ENCODE peak calls at places on chromosomes 12 and 14, in ten cellular contexts. U, T, N, P, Q, Z, B, S, E and V are unnamed samples.

GRCh38 chr12:114288071-114288470 is 117.9 kb downstream of the TBX5 start:
- DNase-seq in Z (no peak), Q (no peak), E (no peak), U (no peak), N (no peak), P (no peak), B (no peak), S (peak), T (no peak), V (no peak)

GRCh38 chr12:2384029-2384386 is 331.2 kb downstream of the CACNA1C start:
- DNase-seq in Q (no peak), B (peak), U (peak), T (no peak), S (peak), N (no peak), P (no peak), E (no peak), Z (no peak), V (no peak)

GRCh38 chr12:16473610-16474326 is 126.3 kb downstream of the MGST1 start:
- DNase-seq in Z (no peak), T (peak), B (no peak), U (no peak), E (no peak), P (no peak), S (peak), Q (no peak), N (no peak), V (no peak)

GRCh38 chr12:57236224-57236924 is 6.9 kb downstream of the SHMT2 start:
- DNase-seq in U (no peak), Z (peak), Q (no peak), E (peak), B (no peak), S (no peak), N (no peak), P (no peak), T (no peak), V (no peak)

GRCh38 chr12:96136129-96136528 is 58.0 kb upstream of the ELK3 start:
- DNase-seq in U (no peak), T (no peak), Q (no peak), P (no peak), B (no peak), E (no peak), Z (no peak), S (peak), N (no peak), V (no peak)

GRCh38 chr12:28065889-28066630 is 93.5 kb upstream of the PTHLH start:
- DNase-seq in N (no peak), Z (no peak), T (no peak), Q (no peak), B (no peak), U (no peak), E (no peak), S (no peak), P (no peak), V (no peak)

GRCh38 chr12:49341777-49342065 is 4.7 kb upstream of the C1QL4 start:
- DNase-seq in P (no peak), Q (no peak), U (peak), Z (no peak), T (no peak), S (no peak), B (no peak), E (no peak), N (no peak), V (no peak)

GRCh38 chr12:75481013-75481705 is 604 bp downstream of the GLIPR1 start:
- DNase-seq in T (no peak), Z (no peak), Q (no peak), E (no peak), S (no peak), U (no peak), P (no peak), B (no peak), N (no peak), V (no peak)

GRCh38 chr12:1313906-1314305 is 280.5 kb downstream of the FBXL14 start:
- DNase-seq in N (no peak), B (no peak), T (no peak), U (no peak), Q (no peak), S (no peak), P (no peak), Z (no peak), E (no peak), V (no peak)

GRCh38 chr14:75877292-75877691 is 104.5 kb downstream of the TGFB3 start:
- DNase-seq in S (peak), B (no peak), Q (no peak), U (no peak), E (no peak), N (no peak), T (no peak), Z (no peak), P (no peak), V (no peak)

GRCh38 chr12:48105321-48105866 is 485 bp downstream of the SENP1 start:
- DNase-seq in S (peak), E (peak), Z (no peak), Q (peak), B (no peak), U (no peak), N (no peak), P (peak), T (peak), V (no peak)

GRCh38 chr12:109773384-109774011 is 59.7 kb downstream of the TRPV4 start:
- DNase-seq in Z (no peak), N (peak), B (no peak), E (no peak), P (no peak), U (peak), Q (no peak), S (no peak), T (peak), V (no peak)

GRCh38 chr12:98515368-98516183 is at the start of gene TMPO:
- DNase-seq in Z (peak), P (peak), N (peak), T (peak), B (peak), S (peak), E (peak), U (peak), Q (peak), V (peak)

GRCh38 chr12:122981036-122981471 is 573 bp downstream of the ARL6IP4 start:
- DNase-seq in T (no peak), Z (peak), N (peak), S (no peak), B (no peak), P (no peak), Q (no peak), U (no peak), E (no peak), V (no peak)

GRCh38 chr12:32032205-32032810 is 73.1 kb downstream of the RESF1 start:
- DNase-seq in E (no peak), U (no peak), Q (no peak), Z (no peak), T (no peak), B (no peak), N (no peak), P (no peak), S (peak), V (no peak)

GRCh38 chr14:99602788-99603415 is 1.1 kb downstream of the CCDC85C start:
- DNase-seq in Z (no peak), B (no peak), Q (no peak), T (no peak), P (no peak), S (no peak), E (peak), U (no peak), N (no peak), V (no peak)

GRCh38 chr12:75720807-75721206 is 209.4 kb upstream of the KRR1 start:
- DNase-seq in P (peak), T (peak), N (no peak), S (no peak), Q (no peak), E (peak), U (no peak), B (no peak), Z (no peak), V (no peak)

GRCh38 chr14:95353664-95354063 is 34.0 kb upstream of the CLMN start:
- DNase-seq in T (no peak), E (no peak), Q (no peak), P (no peak), S (no peak), U (no peak), B (no peak), N (no peak), Z (no peak), V (no peak)

GRCh38 chr12:119901670-119902069 is 24.6 kb upstream of the CIT start:
- DNase-seq in T (no peak), E (no peak), U (no peak), N (no peak), Q (no peak), Z (no peak), P (no peak), S (no peak), B (no peak), V (no peak)

DNA sequence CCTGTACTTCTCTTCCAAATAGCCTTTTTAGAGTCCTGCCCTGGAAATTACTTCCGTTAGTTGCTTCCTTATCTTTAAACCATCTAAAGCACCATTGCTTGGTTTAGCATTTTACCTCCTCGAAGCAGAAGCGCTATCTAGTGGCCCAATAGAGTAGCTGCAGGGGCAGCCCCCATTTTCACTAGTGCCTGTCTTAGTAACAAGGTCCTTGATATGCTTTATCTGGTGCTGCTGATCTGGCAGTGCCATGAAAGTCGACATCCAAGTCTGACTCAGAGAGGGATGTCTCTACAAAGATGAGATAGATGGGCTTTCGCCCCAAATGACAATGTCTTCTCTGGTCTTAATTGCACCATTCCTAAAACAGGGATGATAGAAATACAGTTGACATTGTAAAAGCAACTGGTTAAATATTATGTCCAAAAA is 25.0 kb upstream of the CIT start:
- DNase-seq in E (peak), U (no peak), N (peak), B (peak), T (peak), Q (peak), P (peak), Z (peak), S (peak), V (peak)
- TF ChIP-seq CTCF in E (peak), U (peak), N (peak), B (peak), T (peak), Q (peak), P (no peak), Z (peak), S (peak), V (peak)

GRCh38 chr14:43898709-43899108 is 608.4 kb downstream of the FSCB start:
- DNase-seq in P (no peak), T (no peak), E (peak), N (no peak), U (no peak), Q (no peak), Z (no peak), S (no peak), B (no peak), V (no peak)
- TF ChIP-seq CTCF in P (no peak), T (no peak), E (peak), N (no peak), U (no peak), Q (no peak), Z (no peak), S (no peak), B (no peak), V (peak)

GRCh38 chr14:50599700-50600444 is 39.9 kb downstream of the ATL1 start:
- DNase-seq in Z (peak), N (no peak), P (no peak), S (peak), U (no peak), B (no peak), Q (peak), E (peak), T (peak), V (no peak)
- TF ChIP-seq CTCF in Z (peak), N (peak), P (no peak), S (peak), U (peak), B (peak), Q (peak), E (peak), T (peak), V (peak)

GRCh38 chr14:58565834-58566233 is 71.9 kb upstream of the DACT1 start:
- DNase-seq in N (no peak), T (no peak), B (no peak), Z (no peak), S (no peak), E (no peak), U (no peak), Q (no peak), P (no peak), V (no peak)
- TF ChIP-seq CTCF in N (no peak), T (no peak), B (no peak), Z (no peak), S (no peak), E (no peak), U (no peak), Q (no peak), P (no peak), V (no peak)

DNA sequence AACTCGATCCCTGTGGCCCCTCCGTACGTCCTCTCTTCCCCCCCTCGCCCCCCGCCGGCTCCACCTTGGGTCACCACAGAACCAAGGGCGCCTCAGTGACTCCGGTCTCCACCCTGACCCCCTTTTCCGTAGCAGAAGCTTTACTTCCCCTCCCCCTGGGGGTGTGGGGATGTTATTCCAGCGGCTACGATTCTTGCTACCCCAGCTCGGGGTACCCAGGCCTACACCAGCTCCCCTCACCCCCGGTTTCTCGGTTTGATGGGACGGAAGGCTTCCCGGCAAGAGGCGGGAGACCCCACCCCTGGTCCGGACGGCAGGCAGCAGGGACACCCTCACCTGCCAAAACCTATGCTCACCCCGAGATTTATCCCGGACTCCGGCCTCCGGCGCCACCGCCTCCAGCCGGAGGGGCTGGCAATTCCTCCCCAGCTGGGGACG is 665 bp downstream of the RAB15 start:
- DNase-seq in T (no peak), P (no peak), B (no peak), S (no peak), Q (no peak), Z (no peak), E (peak), U (no peak), N (no peak), V (no peak)
- TF ChIP-seq CTCF in T (no peak), P (no peak), B (no peak), S (no peak), Q (no peak), Z (no peak), E (no peak), U (no peak), N (no peak), V (no peak)

GRCh38 chr14:105486974-105487448 is 325 bp downstream of the CRIP1 start:
- DNase-seq in N (no peak), P (no peak), T (no peak), E (peak), U (peak), S (no peak), Q (peak), Z (no peak), B (peak), V (no peak)

GRCh38 chr14:105484997-105485393 is 1.7 kb upstream of the CRIP1 start:
- DNase-seq in T (no peak), E (no peak), U (no peak), P (no peak), B (no peak), Q (no peak), S (no peak), N (no peak), Z (no peak), V (no peak)

GRCh38 chr14:105484069-105484996 is 2.4 kb upstream of the CRIP1 start:
- DNase-seq in S (no peak), Q (no peak), Z (no peak), P (peak), E (no peak), N (no peak), B (no peak), T (no peak), U (peak), V (no peak)

GRCh38 chr14:105486333-105486973 is at the start of gene CRIP1:
- DNase-seq in N (no peak), T (no peak), P (peak), Z (peak), S (no peak), U (no peak), E (no peak), Q (no peak), B (no peak), V (no peak)

GRCh38 chr14:105485720-105486332 is 860 bp upstream of the CRIP1 start:
- DNase-seq in S (no peak), B (no peak), U (no peak), E (peak), N (no peak), T (no peak), Q (peak), Z (peak), P (peak), V (no peak)
- TF ChIP-seq CTCF in S (peak), B (no peak), U (peak), E (peak), N (no peak), T (no peak), Q (peak), Z (peak), P (no peak), V (peak)

DNA sequence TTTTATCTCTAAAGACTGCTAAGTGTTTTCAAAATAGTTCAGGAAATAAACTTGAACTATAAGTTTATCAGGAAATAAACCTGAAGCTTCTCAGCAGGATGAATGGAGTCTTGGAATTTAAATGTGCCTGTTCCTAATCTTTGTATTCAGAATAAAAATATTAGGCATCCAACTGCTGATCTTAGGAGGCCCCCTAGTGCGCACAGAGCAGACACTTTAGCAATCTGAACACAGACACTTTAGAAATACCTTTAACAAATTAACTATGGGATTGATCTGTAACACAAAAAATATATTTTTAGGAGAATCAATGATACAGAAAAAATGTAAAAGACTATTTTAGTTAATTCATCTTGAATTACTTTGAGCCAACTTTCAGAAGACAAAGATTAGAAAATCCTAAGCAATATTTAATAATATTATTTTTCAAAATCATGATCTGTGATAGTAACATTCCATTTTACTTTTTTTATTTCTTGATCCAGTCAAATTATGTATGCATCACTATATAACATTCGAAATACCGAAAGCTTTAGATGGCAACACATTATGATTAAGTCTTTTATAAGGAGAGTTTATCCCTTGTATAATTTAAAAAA is 80.9 kb downstream of the SLC41A2 start:
- DNase-seq in B (peak), N (peak), Q (peak), P (peak), U (no peak), T (peak), Z (no peak), S (peak), E (peak), V (no peak)
- TF ChIP-seq CTCF in B (peak), N (peak), Q (peak), P (no peak), U (peak), T (peak), Z (no peak), S (peak), E (peak), V (peak)

DNA sequence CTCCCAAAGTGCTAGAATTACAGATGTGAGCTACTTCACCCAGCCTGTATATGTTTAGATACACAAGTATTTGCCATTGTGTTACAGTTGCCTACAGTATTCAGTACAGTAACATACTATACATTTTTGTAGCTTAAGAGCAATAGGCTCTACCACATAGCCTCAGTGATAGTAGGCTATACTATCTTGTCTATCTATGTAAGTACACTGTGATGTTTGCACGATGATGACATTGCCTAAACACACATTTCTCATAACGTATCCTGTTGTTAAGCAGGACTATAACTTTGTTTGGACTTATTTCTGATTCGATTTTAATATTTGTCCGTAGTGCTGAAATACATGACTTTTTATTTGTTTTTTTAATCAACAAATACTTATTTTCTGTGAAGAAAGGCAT is 129.2 kb downstream of the PCNX1 start:
- DNase-seq in B (no peak), P (no peak), Z (no peak), N (no peak), E (no peak), T (no peak), Q (no peak), U (no peak), S (no peak), V (no peak)
- TF ChIP-seq CTCF in B (no peak), P (no peak), Z (no peak), N (no peak), E (no peak), T (no peak), Q (no peak), U (no peak), S (no peak), V (no peak)